ENCODE peak calls at places on chromosomes 6 and 20, in four cellular contexts. I, S, U and O are unnamed samples.

GRCh38 chr20:62025394-62025793 is 40.3 kb downstream of the TAF4 start:
- DNase-seq in I (no peak), U (no peak), S (no peak), O (no peak)

GRCh38 chr6:158008894-158009891 is 27.5 kb downstream of the SYNJ2 start:
- DNase-seq in S (no peak), U (no peak), I (no peak), O (no peak)

GRCh38 chr6:106547053-106547414 is 82.3 kb downstream of the RTN4IP1 start:
- DNase-seq in U (no peak), I (peak; percentile 15), S (no peak), O (no peak)

GRCh38 chr6:148857817-148858390 is 111.1 kb downstream of the UST start:
- DNase-seq in S (no peak), I (no peak), U (no peak), O (no peak)

GRCh38 chr20:57603120-57603519 is 17.1 kb downstream of the ZBP1 start:
- DNase-seq in U (no peak), S (no peak), I (no peak), O (no peak)

GRCh38 chr20:32602273-32602672 is 17.1 kb upstream of the NOL4L start:
- DNase-seq in U (no peak), S (no peak), I (no peak), O (no peak)

GRCh38 chr6:138240476-138241245 is 22.4 kb upstream of the PBOV1 start:
- DNase-seq in I (no peak), U (no peak), S (no peak), O (no peak)

GRCh38 chr20:31543966-31544598 is 29.8 kb downstream of the HM13 start:
- DNase-seq in I (no peak), U (no peak), S (no peak), O (no peak)

GRCh38 chr20:16104783-16105182 is 468.5 kb downstream of the KIF16B start:
- DNase-seq in S (no peak), U (no peak), I (no peak), O (no peak)

GRCh38 chr20:32718749-32719348 is 24.4 kb downstream of the COMMD7 start:
- DNase-seq in S (no peak), U (no peak), I (no peak), O (no peak)

GRCh38 chr6:31888281-31889258 is 8.9 kb downstream of the EHMT2 start:
- DNase-seq in I (no peak), U (peak; percentile 89), S (no peak), O (no peak)

GRCh38 chr6:89781070-89782034 is 38.2 kb downstream of the MDN1 start:
- DNase-seq in I (peak; percentile 34), S (no peak), U (no peak), O (no peak)
- H3K9me3 ChIP-seq in I (peaks cover 5% of the 10 kb centered on the region), S (no peaks in the 10 kb centered on the region), U (no peaks in the 10 kb centered on the region), O (no peaks in the 10 kb centered on the region)

DNA sequence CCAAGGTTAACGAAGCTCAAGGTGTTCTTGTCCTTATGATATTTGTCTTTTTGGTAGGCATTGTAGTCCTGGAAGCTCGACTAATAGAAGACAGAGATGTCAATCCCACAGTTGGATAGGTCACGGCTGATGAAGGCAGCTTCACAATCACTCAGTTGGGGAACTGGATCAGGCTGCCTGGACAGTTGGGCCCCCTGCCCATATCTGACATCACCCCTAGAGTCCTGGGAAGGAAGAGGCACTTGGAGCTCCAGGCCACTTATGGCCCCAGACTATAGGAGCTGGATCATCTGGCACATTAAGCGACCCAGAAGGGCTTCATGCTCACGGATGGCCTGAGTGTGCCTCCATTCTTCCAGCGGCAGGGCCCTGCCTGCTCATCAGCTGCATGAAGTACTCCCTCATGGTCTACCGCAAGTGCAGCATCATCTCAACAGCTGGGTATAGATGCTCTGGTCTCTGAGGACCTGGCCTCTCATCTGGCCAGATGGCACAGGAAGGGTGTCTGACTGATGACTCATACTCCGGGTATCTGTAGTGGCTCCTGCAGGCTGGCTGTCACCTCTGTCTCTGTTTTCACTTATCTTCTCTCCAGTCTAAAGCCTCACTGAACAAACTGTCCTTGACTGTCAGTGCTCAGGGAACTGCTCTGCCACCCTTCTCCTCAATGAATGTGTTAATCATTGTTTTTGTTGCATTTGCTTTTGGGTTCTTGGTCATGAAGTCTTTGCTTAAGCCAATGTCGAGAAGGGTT is 29.2 kb upstream of the SSR1 start:
- DNase-seq in S (no peak), U (no peak), I (peak; percentile 91), O (no peak)
- TF ChIP-seq SUZ12 in S (no peak), U (no peak), I (no peak), O (no peak)

DNA sequence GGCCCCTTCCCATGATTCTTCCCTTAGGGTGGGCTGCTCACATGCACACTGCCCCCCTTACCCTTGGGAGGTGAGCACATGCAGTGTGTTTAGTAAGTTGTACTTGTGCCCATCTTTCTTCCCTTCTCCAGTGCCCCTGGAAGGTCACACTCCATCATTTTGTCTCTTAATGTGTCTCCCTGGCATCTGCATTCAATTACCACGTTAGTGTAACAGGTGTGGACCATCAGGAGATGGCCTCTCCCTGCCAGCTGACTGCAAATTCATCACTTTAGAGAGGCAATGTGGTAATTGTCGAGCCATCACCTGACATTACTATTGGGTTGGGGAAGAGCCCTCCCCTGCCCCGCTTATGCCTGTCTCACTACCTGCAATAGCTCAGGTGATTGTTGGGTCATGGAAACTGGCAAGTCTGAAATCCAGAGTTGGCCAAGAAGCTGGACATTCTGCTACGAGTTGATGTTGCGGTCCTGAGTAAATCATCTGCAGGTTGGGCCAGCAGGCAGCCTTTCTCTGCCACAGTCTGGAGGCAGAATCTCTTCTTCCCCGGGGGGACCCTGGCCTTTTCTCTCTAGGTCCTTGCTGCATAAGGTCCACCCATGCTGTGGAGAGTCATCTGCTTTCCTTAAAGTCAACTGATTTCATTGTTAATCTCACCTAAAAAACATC is 142.6 kb downstream of the THBS2 start:
- DNase-seq in U (no peak), S (no peak), I (no peak), O (no peak)
- H3K9me3 ChIP-seq in U (peaks cover 12% of the 10 kb centered on the region), S (no peaks in the 10 kb centered on the region), I (no peaks in the 10 kb centered on the region), O (peaks cover 4% of the 10 kb centered on the region)

DNA sequence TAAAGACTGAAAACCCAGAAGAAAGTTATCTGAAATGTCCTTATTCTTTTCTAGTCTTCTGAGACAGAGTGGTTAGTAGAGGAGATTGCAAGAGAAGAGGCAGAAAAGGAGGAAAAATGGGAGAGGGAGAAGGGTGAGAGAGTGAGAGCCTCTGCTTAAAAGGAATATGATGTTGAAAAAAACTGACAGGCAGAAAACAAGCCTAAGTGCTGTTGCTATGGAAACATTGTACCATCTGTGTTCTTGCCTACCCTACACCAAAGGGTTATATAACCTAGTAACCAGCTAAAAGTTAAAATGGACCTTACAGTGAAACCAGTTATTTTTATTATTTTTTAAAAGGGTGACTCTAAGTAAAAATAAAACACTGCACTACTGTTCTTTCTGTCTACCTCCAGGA is 28.3 kb upstream of the SH3BGRL2 start:
- DNase-seq in U (no peak), I (no peak), S (no peak), O (no peak)
- TF ChIP-seq SUZ12 in U (no peak), I (no peak), S (no peak), O (no peak)

DNA sequence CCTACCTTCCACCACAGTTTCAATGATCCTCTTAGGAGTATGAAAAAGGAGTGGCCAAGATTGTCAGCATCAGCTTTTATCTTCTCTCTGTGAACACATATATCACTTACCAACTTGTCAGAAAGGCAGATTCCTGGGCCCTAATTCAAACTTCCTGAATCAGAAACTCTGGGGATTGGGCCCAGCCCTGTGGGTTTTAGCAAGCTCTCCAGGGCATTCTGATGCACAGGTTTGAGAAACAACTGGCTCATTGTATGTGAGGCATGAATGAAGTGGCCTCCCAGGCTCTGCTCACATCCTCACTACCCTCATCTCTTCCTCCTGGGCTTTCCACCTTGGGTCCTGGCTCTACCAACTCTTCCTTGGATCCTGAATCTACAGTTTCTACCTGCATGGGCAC is 13.2 kb upstream of the THBD start:
- DNase-seq in S (no peak), I (no peak), U (no peak), O (no peak)
- H3K9me3 ChIP-seq in S (no peaks in the 10 kb centered on the region), I (no peaks in the 10 kb centered on the region), U (no peaks in the 10 kb centered on the region), O (no peaks in the 10 kb centered on the region)

GRCh38 chr20:45515147-45515913 is at the start of gene SPINT3:
- DNase-seq in I (no peak), S (no peak), U (no peak), O (no peak)

GRCh38 chr20:45523833-45524232 is 8.4 kb upstream of the SPINT3 start:
- DNase-seq in U (no peak), S (no peak), I (no peak), O (no peak)

GRCh38 chr20:45518282-45518681 is 2.9 kb upstream of the SPINT3 start:
- DNase-seq in I (no peak), S (no peak), U (no peak), O (no peak)
- TF ChIP-seq SUZ12 in I (no peak), S (no peak), U (no peak), O (no peak)

DNA sequence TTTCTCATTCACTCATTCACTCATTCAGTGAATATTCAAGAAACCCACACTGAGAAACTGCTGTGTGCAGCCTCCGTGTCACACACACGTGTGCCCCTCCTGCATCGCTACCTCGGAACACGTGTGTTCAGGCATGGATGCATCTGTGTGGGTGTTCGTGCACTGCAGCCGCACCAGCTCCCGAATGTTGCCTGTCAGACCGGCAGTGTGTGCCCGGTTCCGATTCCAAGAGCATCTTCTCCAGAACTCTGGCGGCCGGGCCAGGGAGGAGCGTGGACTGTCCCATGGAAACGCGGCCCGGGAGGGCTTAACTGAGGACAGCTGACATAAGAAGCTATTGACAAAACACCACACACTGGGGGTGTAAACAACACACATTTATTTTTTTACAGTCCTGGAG is 216.0 kb downstream of the DLL1 start:
- DNase-seq in U (peak; percentile 37), I (no peak), S (no peak), O (no peak)
- H3K9me3 ChIP-seq in U (peaks cover 3% of the 10 kb centered on the region), I (no peaks in the 10 kb centered on the region), S (no peaks in the 10 kb centered on the region), O (no peaks in the 10 kb centered on the region)